ENCODE peak calls at places on chromosomes 7 and 10, in nine cellular contexts. L is stimulated activated CD4-positive, alpha-beta T cell treated with anti-CD3 and anti-CD28 coated beads, TNF-alpha, amount 100 ng/mL, for 24 hours; F is fibroblast of the conjunctiva; M is psoas muscle; O is WTC11; J is iPS-NIHi11; N is small intestine; Z is occipital lobe; I is transverse colon. D is an unnamed sample.

GRCh38 chr7:67636363-67637355 is 640.0 kb downstream of the TYW1 start:
- DNase-seq in L (no peak), F (no peak), M (no peak), O (peak), J (peak), N (no peak), Z (no peak), I (no peak), D (no peak)

GRCh38 chr7:83708531-83708930 is 59.6 kb upstream of the SEMA3E start:
- DNase-seq in L (no peak), F (no peak), M (no peak), O (no peak), J (no peak), N (no peak), Z (no peak), I (no peak), D (no peak)

GRCh38 chr7:134313543-134313942 is 3.2 kb downstream of the SLC35B4 start:
- DNase-seq in L (no peak), F (no peak), M (no peak), O (no peak), J (no peak), N (peak), Z (no peak), I (peak), D (no peak)

GRCh38 chr7:37380831-37381230 is 67.8 kb downstream of the ELMO1 start:
- DNase-seq in L (no peak), F (no peak), M (no peak), O (no peak), J (no peak), N (no peak), Z (no peak), I (no peak), D (no peak)

GRCh38 chr7:105188201-105188600 is 174.2 kb downstream of the KMT2E start:
- DNase-seq in L (no peak), F (no peak), M (no peak), O (no peak), J (no peak), N (no peak), Z (no peak), I (no peak), D (peak)

GRCh38 chr10:103277713-103278299 is 868 bp downstream of the INA start:
- DNase-seq in L (no peak), F (no peak), M (no peak), O (peak), J (no peak), N (no peak), Z (no peak), I (no peak), D (no peak)

GRCh38 chr10:10872035-10872673 is 145.5 kb upstream of the CELF2 start:
- DNase-seq in L (no peak), F (peak), M (no peak), O (no peak), J (no peak), N (peak), Z (no peak), I (no peak), D (peak)

GRCh38 chr10:72274213-72274729 is 547 bp downstream of the DDIT4 start:
- DNase-seq in L (no peak), F (no peak), M (no peak), O (no peak), J (no peak), N (no peak), Z (no peak), I (no peak), D (no peak)

GRCh38 chr10:29795856-29796255 is 161.1 kb upstream of the SVIL start:
- DNase-seq in L (no peak), F (no peak), M (no peak), O (no peak), J (no peak), N (peak), Z (no peak), I (no peak), D (peak)

GRCh38 chr7:128206747-128207500 is 34.2 kb upstream of the LEP start:
- DNase-seq in L (no peak), F (no peak), M (no peak), O (no peak), J (no peak), N (no peak), Z (no peak), I (no peak), D (no peak)

GRCh38 chr7:38855389-38855788 is 53.6 kb downstream of the VPS41 start:
- DNase-seq in L (no peak), F (no peak), M (no peak), O (no peak), J (no peak), N (no peak), Z (no peak), I (no peak), D (no peak)

GRCh38 chr7:142787783-142788182 is 17.0 kb downstream of the PRSS2 start:
- DNase-seq in L (no peak), F (no peak), M (no peak), O (no peak), J (no peak), N (no peak), Z (no peak), I (no peak), D (no peak)

GRCh38 chr7:99762680-99763327 is 21.2 kb downstream of the CYP3A4 start:
- DNase-seq in L (no peak), F (peak), M (peak), O (no peak), J (no peak), N (no peak), Z (no peak), I (no peak), D (peak)

GRCh38 chr10:62083868-62084267 is 182.4 kb downstream of the ARID5B start:
- DNase-seq in L (no peak), F (peak), M (no peak), O (no peak), J (no peak), N (peak), Z (no peak), I (peak), D (peak)

GRCh38 chr7:4271716-4272015 is 410.4 kb upstream of the FOXK1 start:
- DNase-seq in L (no peak), F (no peak), M (no peak), O (no peak), J (no peak), N (no peak), Z (no peak), I (no peak), D (no peak)

GRCh38 chr10:99630439-99630838 is 10.2 kb upstream of the SLC25A28 start:
- DNase-seq in L (no peak), F (peak), M (no peak), O (no peak), J (no peak), N (peak), Z (no peak), I (peak), D (peak)

GRCh38 chr10:127046975-127047877 is 142.0 kb downstream of the DOCK1 start:
- DNase-seq in L (no peak), F (no peak), M (no peak), O (no peak), J (no peak), N (no peak), Z (no peak), I (no peak), D (peak)

GRCh38 chr10:92732958-92733357 is 43.2 kb downstream of the HHEX start:
- DNase-seq in L (no peak), F (no peak), M (no peak), O (no peak), J (no peak), N (no peak), Z (no peak), I (no peak), D (no peak)

GRCh38 chr7:70068531-70068930 is 470.3 kb downstream of the AUTS2 start:
- DNase-seq in L (no peak), F (no peak), M (no peak), O (no peak), J (no peak), N (no peak), Z (no peak), I (no peak), D (no peak)

GRCh38 chr7:6261699-6262098 is 10.7 kb downstream of the CYTH3 start:
- DNase-seq in L (no peak), F (no peak), M (no peak), O (no peak), J (no peak), N (no peak), Z (no peak), I (no peak), D (no peak)

GRCh38 chr7:85851571-85852193 is 664.8 kb upstream of the SEMA3D start:
- DNase-seq in L (no peak), F (peak), M (no peak), O (no peak), J (no peak), N (peak), Z (no peak), I (no peak), D (peak)

GRCh38 chr7:158609313-158609974 is 21.8 kb upstream of the PTPRN2 start:
- DNase-seq in L (no peak), F (no peak), M (no peak), O (no peak), J (no peak), N (no peak), Z (no peak), I (no peak), D (no peak)

GRCh38 chr10:132273304-132273944 is 34.3 kb downstream of the STK32C start:
- DNase-seq in L (no peak), F (no peak), M (no peak), O (no peak), J (no peak), N (no peak), Z (no peak), I (no peak), D (no peak)

GRCh38 chr7:100215895-100216294 is 3.9 kb upstream of the PVRIG start:
- DNase-seq in L (no peak), F (peak), M (no peak), O (no peak), J (no peak), N (no peak), Z (no peak), I (no peak), D (peak)

GRCh38 chr7:33982425-33982786 is 77.1 kb downstream of the BMPER start:
- DNase-seq in L (no peak), F (peak), M (no peak), O (no peak), J (peak), N (peak), Z (no peak), I (no peak), D (peak)

GRCh38 chr7:128259131-128260056 is 18.3 kb downstream of the LEP start:
- DNase-seq in L (no peak), F (no peak), M (no peak), O (no peak), J (no peak), N (peak), Z (no peak), I (peak), D (peak)

GRCh38 chr7:101924171-101924570 is 106.7 kb downstream of the CUX1 start:
- DNase-seq in L (no peak), F (no peak), M (peak), O (no peak), J (no peak), N (no peak), Z (peak), I (no peak), D (peak)

GRCh38 chr7:141785711-141786552 is 4.1 kb upstream of the TAS2R5 start:
- DNase-seq in L (no peak), F (peak), M (no peak), O (no peak), J (peak), N (peak), Z (no peak), I (no peak), D (peak)

GRCh38 chr7:143882611-143883078 is 19.3 kb downstream of the TCAF1 start:
- DNase-seq in L (no peak), F (peak), M (peak), O (peak), J (peak), N (peak), Z (peak), I (peak), D (peak)

GRCh38 chr10:116540814-116541213 is 4.9 kb upstream of the PNLIP start:
- DNase-seq in L (no peak), F (no peak), M (no peak), O (no peak), J (no peak), N (no peak), Z (no peak), I (no peak), D (no peak)

GRCh38 chr10:30438016-30438850 is 4.2 kb downstream of the MAP3K8 start:
- DNase-seq in L (no peak), F (no peak), M (no peak), O (no peak), J (no peak), N (no peak), Z (no peak), I (no peak), D (peak)

GRCh38 chr10:124019886-124020797 is 73.3 kb downstream of the CHST15 start:
- DNase-seq in L (no peak), F (no peak), M (peak), O (peak), J (peak), N (no peak), Z (no peak), I (no peak), D (no peak)

GRCh38 chr10:113858541-113858940 is 4.1 kb downstream of the NHLRC2 start:
- DNase-seq in L (no peak), F (no peak), M (no peak), O (no peak), J (no peak), N (peak), Z (no peak), I (no peak), D (peak)

GRCh38 chr7:94395141-94396041 is 696 bp downstream of the COL1A2 start:
- DNase-seq in L (no peak), F (peak), M (no peak), O (peak), J (peak), N (peak), Z (no peak), I (peak), D (peak)

GRCh38 chr10:77431209-77431611 is 206.4 kb downstream of the KCNMA1 start:
- DNase-seq in L (no peak), F (no peak), M (no peak), O (peak), J (no peak), N (no peak), Z (no peak), I (no peak), D (no peak)

GRCh38 chr10:103192089-103192450 is 1.0 kb downstream of the NT5C2 start:
- DNase-seq in L (peak), F (no peak), M (no peak), O (no peak), J (no peak), N (peak), Z (no peak), I (peak), D (no peak)